ENCODE peak calls at places on chromosomes 16 and 17, in six cellular contexts. I, P, T, E, A and S are unnamed samples. For H3K4me1, the result is how much of the 10 kb centered on the place peaks cover.

GRCh38 chr16:74825941-74826340 is 51.3 kb upstream of the FA2H start:
- DNase-seq in I (no peak), P (no peak), T (no peak), E (no peak), A (no peak), S (no peak)

GRCh38 chr17:32627233-32628008 is 140.6 kb downstream of the CDK5R1 start:
- DNase-seq in I (no peak), P (no peak), T (peak), E (no peak), A (no peak), S (no peak)

GRCh38 chr16:2991566-2992261 is 11.5 kb upstream of the PKMYT1 start:
- DNase-seq in I (no peak), P (no peak), T (no peak), E (no peak), A (no peak), S (no peak)

GRCh38 chr16:2003827-2004641 is 5.6 kb downstream of the ZNF598 start:
- DNase-seq in I (peak), P (peak), T (peak), E (peak), A (peak), S (peak)

GRCh38 chr17:43534909-43535308 is 11.2 kb downstream of the ETV4 start:
- DNase-seq in I (no peak), P (no peak), T (no peak), E (no peak), A (no peak), S (no peak)

GRCh38 chr16:53022374-53022773 is 30.3 kb downstream of the CHD9NB start:
- DNase-seq in I (no peak), P (no peak), T (peak), E (no peak), A (peak), S (no peak)

GRCh38 chr16:49354991-49355390 is 18.6 kb upstream of the C16orf78 start:
- DNase-seq in I (no peak), P (no peak), T (no peak), E (no peak), A (no peak), S (no peak)

GRCh38 chr17:40121191-40121885 is 433 bp upstream of the MSL1 start:
- DNase-seq in I (no peak), P (peak), T (peak), E (peak), A (peak), S (peak)

GRCh38 chr17:14971054-14971453 is 294.1 kb downstream of the PMP22 start:
- DNase-seq in I (no peak), P (no peak), T (no peak), E (no peak), A (no peak), S (no peak)

GRCh38 chr16:12228607-12229499 is 252.3 kb downstream of the SNX29 start:
- DNase-seq in I (no peak), P (peak), T (peak), E (peak), A (peak), S (no peak)

GRCh38 chr16:27515874-27516353 is 33.8 kb downstream of the GTF3C1 start:
- DNase-seq in I (no peak), P (no peak), T (no peak), E (no peak), A (peak), S (no peak)

GRCh38 chr17:82981141-82981540 is 98.3 kb upstream of the METRNL start:
- DNase-seq in I (no peak), P (no peak), T (no peak), E (no peak), A (peak), S (no peak)

GRCh38 chr17:57091186-57091618 is 6.2 kb downstream of the AKAP1 start:
- DNase-seq in I (no peak), P (no peak), T (no peak), E (peak), A (peak), S (peak)

GRCh38 chr17:15892244-15892643 is 52.7 kb upstream of the ADORA2B start:
- DNase-seq in I (no peak), P (no peak), T (no peak), E (no peak), A (no peak), S (no peak)

GRCh38 chr16:7185689-7186088 is 147.0 kb upstream of the RBFOX1 start:
- DNase-seq in I (peak), P (no peak), T (no peak), E (no peak), A (no peak), S (no peak)

GRCh38 chr17:73410586-73411329 is 99.0 kb upstream of the CDC42EP4 start:
- DNase-seq in I (no peak), P (no peak), T (no peak), E (no peak), A (peak), S (no peak)

GRCh38 chr16:67987460-67988160 is 7.3 kb upstream of the DPEP3 start:
- DNase-seq in I (no peak), P (no peak), T (peak), E (no peak), A (peak), S (no peak)

GRCh38 chr16:9957433-9957832 is 224.8 kb downstream of the GRIN2A start:
- DNase-seq in I (no peak), P (no peak), T (no peak), E (no peak), A (no peak), S (no peak)

GRCh38 chr17:58338907-58339774 is 10.5 kb upstream of the TSPOAP1 start:
- DNase-seq in I (no peak), P (no peak), T (peak), E (peak), A (peak), S (peak)

GRCh38 chr16:9256196-9256595 is 164.8 kb downstream of the HAPSTR1 start:
- DNase-seq in I (no peak), P (no peak), T (no peak), E (peak), A (peak), S (no peak)

GRCh38 chr17:1992541-1992940 is 32.6 kb downstream of the RTN4RL1 start:
- DNase-seq in I (no peak), P (no peak), T (no peak), E (peak), A (no peak), S (no peak)

GRCh38 chr16:3458852-3459361 is 15.4 kb downstream of the NAA60 start:
- DNase-seq in I (no peak), P (no peak), T (peak), E (no peak), A (no peak), S (no peak)

GRCh38 chr16:16147316-16147999 is 75.8 kb downstream of the ABCC6 start:
- DNase-seq in I (no peak), P (no peak), T (no peak), E (no peak), A (no peak), S (no peak)

GRCh38 chr17:2084129-2084765 is 29.3 kb downstream of the HIC1 start:
- DNase-seq in I (peak), P (peak), T (peak), E (peak), A (peak), S (no peak)

DNA sequence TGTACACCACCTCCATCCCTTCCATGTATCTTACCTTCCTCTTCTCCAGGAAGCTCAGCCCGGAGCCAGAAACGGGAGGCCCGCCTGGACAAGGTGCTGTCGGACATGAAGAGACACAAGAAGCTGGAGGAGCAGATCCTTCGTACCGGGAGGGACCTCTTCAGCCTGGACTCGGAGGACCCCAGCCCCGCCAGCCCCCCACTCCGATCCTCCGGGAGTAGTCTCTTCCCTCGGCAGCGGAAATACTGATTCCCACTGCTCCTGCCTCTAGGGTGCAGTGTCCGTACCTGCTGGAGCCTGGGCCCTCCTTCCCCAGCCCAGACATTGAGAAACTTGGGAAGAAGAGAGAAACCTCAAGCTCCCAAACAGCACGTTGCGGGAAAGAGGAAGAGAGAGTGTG is 756 bp upstream of the MVP start:
- DNase-seq in I (no peak), P (no peak), T (no peak), E (no peak), A (peak), S (no peak)
- H3K27ac ChIP-seq in I (no peak), P (peak), T (peak), E (peak), A (no peak), S (peak)

GRCh38 chr16:81527477-81528178 is 83.0 kb downstream of the CMIP start:
- DNase-seq in I (peak), P (no peak), T (no peak), E (no peak), A (no peak), S (no peak)

GRCh38 chr16:81528258-81528657 is 83.7 kb downstream of the CMIP start:
- DNase-seq in I (no peak), P (no peak), T (no peak), E (no peak), A (no peak), S (no peak)

GRCh38 chr16:81524382-81524781 is 79.8 kb downstream of the CMIP start:
- DNase-seq in I (no peak), P (no peak), T (no peak), E (no peak), A (no peak), S (no peak)

GRCh38 chr16:81526935-81527334 is 82.3 kb downstream of the CMIP start:
- DNase-seq in I (no peak), P (no peak), T (peak), E (peak), A (no peak), S (peak)

DNA sequence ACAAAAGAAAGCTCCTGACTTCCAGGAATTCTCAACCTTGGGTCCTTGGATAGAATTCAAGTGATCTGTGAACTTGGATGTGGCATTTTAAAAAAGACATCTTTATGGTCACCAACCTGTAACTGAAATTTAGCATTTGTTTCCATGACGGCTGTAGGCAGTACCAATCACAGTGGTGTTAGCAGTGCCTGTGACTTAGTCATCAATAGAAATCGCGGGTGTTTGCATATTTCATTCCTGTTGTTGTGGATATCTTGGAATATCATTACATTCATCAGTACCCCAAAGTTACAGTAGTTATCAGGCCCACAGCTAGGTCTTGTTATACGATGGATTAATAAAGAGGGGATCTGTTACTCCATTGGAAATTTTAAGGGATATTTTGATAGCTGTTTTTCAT is 81.6 kb downstream of the CMIP start:
- DNase-seq in I (no peak), P (no peak), T (no peak), E (no peak), A (no peak), S (no peak)
- H3K4me1 ChIP-seq in I (half or more), P (under half), T (under half), E (under half), A (under half), S (under half)

GRCh38 chr17:65190467-65191095 is 53.4 kb downstream of the RGS9 start:
- DNase-seq in I (no peak), P (no peak), T (peak), E (no peak), A (no peak), S (no peak)
- TF ChIP-seq CTCF in I (no peak), P (no peak), T (no peak), E (no peak), A (no peak), S (no peak)

DNA sequence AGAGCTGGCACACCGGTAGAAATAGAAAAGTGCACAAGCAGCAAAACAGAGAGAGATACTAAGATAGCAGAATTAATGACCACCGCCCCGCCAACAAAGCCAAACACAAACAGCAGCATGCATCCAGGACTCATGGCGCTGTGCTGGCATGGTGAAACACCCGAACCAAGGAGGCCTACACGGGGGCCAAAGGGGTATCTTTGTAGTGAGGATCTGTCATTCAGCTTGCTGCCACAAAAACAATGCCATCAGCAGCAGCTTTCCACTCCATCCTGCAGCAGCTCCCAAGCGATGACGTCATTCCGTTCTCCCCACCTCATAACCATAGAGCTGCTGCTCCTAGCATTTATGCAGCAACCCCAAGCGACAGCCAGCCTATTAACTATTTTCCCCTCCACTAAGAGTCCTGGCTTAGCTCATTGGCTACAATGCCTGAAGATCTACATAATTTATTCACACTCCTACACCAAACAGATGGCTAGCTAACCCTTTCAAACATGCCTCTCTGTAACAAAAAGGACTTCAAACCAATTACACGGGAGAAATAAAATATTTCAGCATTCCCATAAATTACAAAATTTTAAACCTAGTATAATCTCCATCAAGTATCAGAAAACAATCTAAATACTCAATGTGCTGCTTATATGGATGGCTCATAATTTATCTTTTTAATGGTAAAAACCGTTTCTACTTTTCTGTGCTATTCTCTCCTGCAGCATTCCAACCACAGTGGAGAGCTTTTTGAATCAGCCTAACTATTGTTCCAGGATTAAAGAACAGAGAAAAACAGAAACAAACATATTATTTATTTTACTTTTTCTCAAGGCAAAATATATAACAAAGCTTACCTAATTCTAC is 73.9 kb downstream of the SPAG9 start:
- DNase-seq in I (no peak), P (peak), T (peak), E (peak), A (peak), S (peak)
- H3K27ac ChIP-seq in I (no peak), P (peak), T (no peak), E (peak), A (no peak), S (peak)

DNA sequence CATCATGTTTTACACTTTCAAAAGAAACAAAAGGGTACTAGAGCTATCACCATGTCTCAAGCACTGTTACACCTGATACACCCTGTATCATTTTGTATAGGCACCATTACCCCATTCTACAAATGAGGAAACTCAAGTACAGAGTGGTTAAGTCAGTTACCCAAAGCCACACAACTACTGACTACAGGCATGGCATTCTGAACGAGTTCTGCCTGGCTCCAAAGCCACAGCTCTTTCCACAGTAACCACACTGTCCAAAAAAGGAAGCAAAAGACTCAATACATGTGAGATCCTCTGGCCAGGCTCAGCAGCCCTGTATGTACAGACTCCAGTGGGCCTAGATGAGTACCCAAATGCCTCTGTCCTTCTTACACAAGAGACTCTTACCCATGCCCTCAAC is 4.7 kb downstream of the DYNC1LI2 start:
- DNase-seq in I (no peak), P (no peak), T (no peak), E (no peak), A (no peak), S (peak)
- H3K4me1 ChIP-seq in I (under half), P (under half), T (under half), E (half or more), A (under half), S (half or more)

GRCh38 chr16:89100601-89101302 is 7.1 kb downstream of the ACSF3 start:
- DNase-seq in I (no peak), P (no peak), T (no peak), E (no peak), A (no peak), S (no peak)

GRCh38 chr16:89103156-89103555 is 9.5 kb downstream of the ACSF3 start:
- DNase-seq in I (no peak), P (no peak), T (no peak), E (no peak), A (no peak), S (no peak)

GRCh38 chr16:89101303-89102034 is 7.8 kb downstream of the ACSF3 start:
- DNase-seq in I (no peak), P (no peak), T (no peak), E (no peak), A (no peak), S (peak)

GRCh38 chr16:89102777-89103073 is 9.1 kb downstream of the ACSF3 start:
- DNase-seq in I (no peak), P (no peak), T (no peak), E (no peak), A (no peak), S (no peak)

GRCh38 chr16:89102035-89102776 is 8.6 kb downstream of the ACSF3 start:
- DNase-seq in I (no peak), P (no peak), T (no peak), E (no peak), A (no peak), S (no peak)
- TF ChIP-seq CTCF in I (no peak), P (no peak), T (no peak), E (no peak), A (no peak), S (no peak)

GRCh38 chr17:79009397-79010303 is at the start of gene CANT1:
- DNase-seq in I (peak), P (peak), T (peak), E (peak), A (peak), S (peak)

GRCh38 chr17:79008666-79009387 is 737 bp downstream of the CANT1 start:
- DNase-seq in I (no peak), P (peak), T (no peak), E (no peak), A (no peak), S (no peak)

GRCh38 chr17:79006794-79007503 is 2.6 kb downstream of the CANT1 start:
- DNase-seq in I (no peak), P (peak), T (no peak), E (no peak), A (no peak), S (no peak)

GRCh38 chr17:79006001-79006400 is 3.6 kb downstream of the CANT1 start:
- DNase-seq in I (no peak), P (peak), T (no peak), E (no peak), A (no peak), S (peak)

DNA sequence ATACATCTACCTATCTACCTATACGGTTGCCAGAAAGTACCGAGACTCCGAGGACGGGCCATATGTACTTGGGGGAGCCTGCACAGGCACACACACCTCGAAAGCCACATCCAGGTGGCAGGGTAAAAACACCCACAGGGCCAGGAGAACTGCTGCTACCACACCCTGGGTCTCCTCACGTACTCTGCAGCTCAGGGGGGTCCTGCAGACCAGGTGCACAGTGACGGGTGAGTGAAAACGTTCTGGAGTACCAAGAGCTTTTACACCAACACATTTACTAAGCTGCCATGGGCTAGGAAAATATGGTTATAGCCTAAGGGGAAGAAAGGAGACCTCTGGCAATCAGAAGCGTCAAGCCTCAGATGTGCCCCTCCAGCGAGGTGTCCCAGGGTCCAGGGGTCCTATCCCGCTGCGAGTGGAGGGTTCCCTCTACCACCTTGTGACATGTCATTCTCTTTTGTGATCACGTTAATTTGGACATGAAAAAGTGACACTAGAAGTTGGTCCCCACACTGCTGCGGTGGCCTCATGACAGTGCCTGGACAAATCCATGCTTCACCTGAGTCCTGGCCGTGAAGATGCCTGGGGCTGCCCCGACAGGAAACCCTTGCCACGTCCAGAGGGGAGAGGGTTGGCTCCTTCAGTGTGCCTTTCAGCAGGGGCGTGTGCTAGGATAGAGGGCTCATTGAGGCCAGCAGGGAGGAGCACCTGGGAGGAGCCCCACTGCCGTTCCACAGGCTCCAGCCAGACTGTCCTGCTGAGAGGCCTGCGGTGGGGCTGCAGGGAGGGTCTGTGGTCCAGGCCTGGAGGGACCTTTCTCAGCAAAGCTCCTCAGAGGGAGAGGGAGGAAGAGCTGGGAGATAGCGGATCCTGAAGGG is 1.8 kb downstream of the CANT1 start:
- DNase-seq in I (no peak), P (peak), T (no peak), E (no peak), A (no peak), S (peak)
- H3K27ac ChIP-seq in I (no peak), P (no peak), T (no peak), E (no peak), A (no peak), S (no peak)

GRCh38 chr17:38585805-38586529 is 19.8 kb downstream of the SRCIN1 start:
- DNase-seq in I (no peak), P (no peak), T (no peak), E (no peak), A (no peak), S (no peak)

GRCh38 chr17:38588775-38589174 is 17.0 kb downstream of the SRCIN1 start:
- DNase-seq in I (no peak), P (no peak), T (no peak), E (no peak), A (no peak), S (no peak)

GRCh38 chr17:38587956-38588771 is 17.6 kb downstream of the SRCIN1 start:
- DNase-seq in I (no peak), P (no peak), T (no peak), E (no peak), A (no peak), S (no peak)

GRCh38 chr17:38586788-38587187 is 19.0 kb downstream of the SRCIN1 start:
- DNase-seq in I (no peak), P (no peak), T (no peak), E (no peak), A (no peak), S (no peak)

DNA sequence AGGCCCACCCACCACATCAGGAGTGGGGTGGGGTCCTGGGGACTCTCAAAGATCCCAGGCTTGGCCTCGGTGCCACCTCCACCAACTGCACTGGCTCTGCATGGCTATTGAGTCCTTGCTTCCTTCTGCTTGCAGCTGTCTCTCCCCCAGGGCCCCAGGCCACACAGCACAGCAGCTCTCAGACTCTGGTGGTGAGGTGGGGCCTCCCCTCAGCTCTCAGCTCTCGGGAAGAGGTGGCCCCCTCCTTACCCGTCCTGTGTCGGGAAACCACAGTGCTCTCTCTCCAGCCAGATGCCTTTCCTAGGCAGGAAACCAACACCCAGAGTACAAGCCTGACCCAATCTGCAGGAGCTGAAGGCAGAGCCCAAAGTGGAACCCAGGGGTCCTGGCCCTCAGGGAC is 18.6 kb downstream of the SRCIN1 start:
- DNase-seq in I (no peak), P (no peak), T (no peak), E (no peak), A (no peak), S (no peak)
- H3K4me1 ChIP-seq in I (half or more), P (under half), T (under half), E (under half), A (under half), S (under half)